ENCODE peak calls at places on chromosomes 13 and 19, in nine cellular contexts. A, S, J, R, H, Q, M, B and F are unnamed samples.

GRCh38 chr13:51347099-51347498 is 7.6 kb downstream of the SERPINE3 start:
- DNase-seq in A (no peak), S (no peak), J (no peak), R (no peak), H (no peak), Q (no peak), M (no peak), B (no peak), F (no peak)

GRCh38 chr19:1846517-1847205 is 1.6 kb downstream of the REXO1 start:
- DNase-seq in A (no peak), S (no peak), J (no peak), R (no peak), H (no peak), Q (no peak), M (no peak), B (no peak), F (no peak)

GRCh38 chr13:75836441-75836840 is 200.3 kb downstream of the LMO7 start:
- DNase-seq in A (no peak), S (no peak), J (no peak), R (no peak), H (no peak), Q (no peak), M (no peak), B (no peak), F (no peak)

GRCh38 chr19:37997911-37998344 is 90.9 kb downstream of the SIPA1L3 start:
- DNase-seq in A (peak; percentile 97), S (peak; percentile 87), J (peak; percentile 96), R (peak; percentile 86), H (no peak), Q (no peak), M (no peak), B (no peak), F (no peak)

GRCh38 chr19:18161691-18162039 is 8.7 kb downstream of the PIK3R2 start:
- DNase-seq in A (no peak), S (no peak), J (no peak), R (no peak), H (no peak), Q (no peak), M (no peak), B (no peak), F (no peak)

GRCh38 chr19:44722131-44723121 is 23.5 kb downstream of the CEACAM16 start:
- DNase-seq in A (peak; percentile 74), S (no peak), J (no peak), R (no peak), H (peak; percentile 96), Q (peak; percentile 44), M (no peak), B (no peak), F (no peak)

GRCh38 chr19:15897738-15898276 is at the start of gene CYP4F2:
- DNase-seq in A (no peak), S (no peak), J (no peak), R (no peak), H (no peak), Q (no peak), M (no peak), B (no peak), F (no peak)

GRCh38 chr19:50928841-50929240 is 17.6 kb upstream of the KLK4 start:
- DNase-seq in A (no peak), S (no peak), J (no peak), R (no peak), H (no peak), Q (no peak), M (no peak), B (no peak), F (no peak)

GRCh38 chr19:10553943-10554381 is 10.3 kb downstream of the ATG4D start:
- DNase-seq in A (no peak), S (no peak), J (no peak), R (no peak), H (no peak), Q (peak; percentile 84), M (peak; percentile 54), B (peak; percentile 52), F (no peak)

GRCh38 chr13:80036845-80037504 is 304.0 kb downstream of the SPRY2 start:
- DNase-seq in A (no peak), S (no peak), J (no peak), R (no peak), H (peak; percentile 89), Q (no peak), M (no peak), B (peak; percentile 8), F (peak; percentile 21)

GRCh38 chr19:45508931-45509691 is 1.8 kb downstream of the VASP start:
- DNase-seq in A (peak; percentile 87), S (peak; percentile 91), J (no peak), R (peak; percentile 80), H (peak; percentile 80), Q (peak; percentile 60), M (no peak), B (no peak), F (peak; percentile 46)

GRCh38 chr19:45079911-45080469 is 930 bp downstream of the GEMIN7 start:
- DNase-seq in A (no peak), S (no peak), J (no peak), R (no peak), H (no peak), Q (no peak), M (no peak), B (no peak), F (no peak)

GRCh38 chr19:43599635-43600295 is 3.4 kb downstream of the ZNF576 start:
- DNase-seq in A (no peak), S (no peak), J (no peak), R (no peak), H (no peak), Q (no peak), M (no peak), B (no peak), F (no peak)

GRCh38 chr19:52453324-52454094 is at the start of gene ZNF578:
- DNase-seq in A (peak; percentile 93), S (peak; percentile 77), J (no peak), R (peak; percentile 89), H (no peak), Q (peak; percentile 80), M (peak; percentile 11), B (peak; percentile 41), F (no peak)

GRCh38 chr19:6935618-6936017 is 48.2 kb downstream of the ADGRE1 start:
- DNase-seq in A (no peak), S (no peak), J (no peak), R (no peak), H (no peak), Q (no peak), M (no peak), B (no peak), F (no peak)

GRCh38 chr13:44237276-44237767 is 136.3 kb upstream of the SERP2 start:
- DNase-seq in A (peak; percentile 90), S (peak; percentile 76), J (peak; percentile 35), R (peak; percentile 95), H (peak; percentile 53), Q (no peak), M (no peak), B (no peak), F (peak; percentile 35)

GRCh38 chr19:47106819-47107200 is 6.8 kb downstream of the ZC3H4 start:
- DNase-seq in A (no peak), S (no peak), J (no peak), R (peak; percentile 33), H (no peak), Q (no peak), M (no peak), B (no peak), F (no peak)

GRCh38 chr13:37187110-37187509 is 81.6 kb upstream of the CSNK1A1L start:
- DNase-seq in A (peak; percentile 95), S (no peak), J (no peak), R (peak; percentile 73), H (no peak), Q (no peak), M (no peak), B (no peak), F (no peak)

GRCh38 chr19:12800873-12801465 is 631 bp downstream of the PRDX2 start:
- DNase-seq in A (no peak), S (no peak), J (no peak), R (no peak), H (no peak), Q (no peak), M (no peak), B (no peak), F (no peak)

GRCh38 chr19:5430237-5430636 is 25.0 kb upstream of the ZNRF4 start:
- DNase-seq in A (no peak), S (no peak), J (no peak), R (no peak), H (no peak), Q (no peak), M (no peak), B (no peak), F (no peak)

GRCh38 chr13:54484166-54484565 is 1455.6 kb downstream of the OLFM4 start:
- DNase-seq in A (no peak), S (no peak), J (no peak), R (no peak), H (no peak), Q (no peak), M (no peak), B (no peak), F (no peak)

GRCh38 chr19:44515031-44515430 is 14.4 kb downstream of the CEACAM20 start:
- DNase-seq in A (no peak), S (no peak), J (no peak), R (no peak), H (no peak), Q (no peak), M (no peak), B (no peak), F (no peak)

GRCh38 chr13:89763011-89763410 is 1584.5 kb upstream of the MIR17HG start:
- DNase-seq in A (no peak), S (no peak), J (no peak), R (peak; percentile 18), H (no peak), Q (no peak), M (no peak), B (no peak), F (no peak)

GRCh38 chr19:13089139-13089856 is 13.4 kb downstream of the LYL1 start:
- DNase-seq in A (no peak), S (peak; percentile 30), J (no peak), R (no peak), H (no peak), Q (no peak), M (no peak), B (no peak), F (no peak)

GRCh38 chr19:11489378-11489777 is 8.5 kb upstream of the ELAVL3 start:
- DNase-seq in A (no peak), S (no peak), J (no peak), R (no peak), H (no peak), Q (no peak), M (no peak), B (no peak), F (no peak)

GRCh38 chr19:29303707-29304090 is 90.7 kb upstream of the UQCRFS1 start:
- DNase-seq in A (no peak), S (no peak), J (no peak), R (no peak), H (no peak), Q (no peak), M (no peak), B (no peak), F (no peak)

GRCh38 chr19:54662730-54663129 is at the start of gene LILRB4:
- DNase-seq in A (no peak), S (peak; percentile 40), J (no peak), R (no peak), H (no peak), Q (no peak), M (no peak), B (no peak), F (peak; percentile 47)

GRCh38 chr13:93755341-93755740 is 528.7 kb downstream of the GPC6 start:
- DNase-seq in A (no peak), S (no peak), J (no peak), R (no peak), H (no peak), Q (no peak), M (no peak), B (no peak), F (no peak)